ENCODE peak calls at places on chromosomes 13 and 19, in five cellular contexts. A is H9, D is psoas muscle, P is thoracic aorta, U is stomach. S is an unnamed sample.

GRCh38 chr19:6828306-6828697 is 55.8 kb downstream of the VAV1 start:
- DNase-seq in P (no peak), A (peak), U (no peak), D (no peak), S (no peak)

GRCh38 chr13:21837841-21838551 is 167.1 kb downstream of the FGF9 start:
- DNase-seq in P (no peak), D (no peak), U (no peak), A (no peak), S (no peak)

GRCh38 chr13:81726037-81726726 is 1385.3 kb upstream of the SPRY2 start:
- DNase-seq in U (no peak), D (no peak), A (no peak), P (no peak), S (no peak)

GRCh38 chr19:13102666-13103584 is at the start of gene LYL1:
- DNase-seq in P (no peak), U (peak), D (peak), A (peak), S (peak)

GRCh38 chr13:110422913-110423688 is 116.0 kb downstream of the COL4A2 start:
- DNase-seq in D (no peak), U (no peak), P (no peak), A (no peak), S (no peak)

GRCh38 chr13:109706015-109706715 is 80.2 kb downstream of the IRS2 start:
- DNase-seq in P (no peak), A (no peak), D (no peak), U (no peak), S (no peak)

GRCh38 chr19:45153339-45154063 is 7.3 kb downstream of the NKPD1 start:
- DNase-seq in P (no peak), U (peak), D (peak), A (peak), S (no peak)

GRCh38 chr13:109485136-109485794 is 301.1 kb downstream of the IRS2 start:
- DNase-seq in P (no peak), A (no peak), U (no peak), D (no peak), S (no peak)

DNA sequence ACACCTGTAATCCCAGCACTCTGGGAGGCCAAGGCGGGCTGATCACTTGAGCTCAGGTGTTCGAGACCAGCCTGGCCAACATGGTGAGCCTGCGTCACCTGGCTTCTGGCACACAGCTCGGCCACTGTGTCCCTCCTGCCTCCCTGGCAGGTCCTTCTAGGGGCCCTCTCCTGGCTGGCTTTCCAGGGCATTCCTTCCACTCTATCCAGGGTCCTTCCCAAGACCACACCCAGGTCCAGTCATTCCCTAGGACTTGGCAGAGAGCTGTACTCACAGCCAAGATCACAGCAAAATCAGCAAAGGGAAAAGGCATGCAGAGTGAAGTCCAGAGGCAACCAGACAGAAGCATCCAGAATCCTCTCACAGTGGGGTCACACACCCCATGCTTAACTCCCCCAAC is 9.7 kb upstream of the HSH2D start:
- DNase-seq in D (no peak), A (no peak), U (no peak), P (no peak), S (no peak)
- H3K27ac ChIP-seq in D (no peak), A (no peak), U (no peak), P (no peak), S (no peak)

GRCh38 chr19:48806818-48807589 is 3.8 kb downstream of the BCAT2 start:
- DNase-seq in A (peak), D (no peak), P (no peak), U (no peak), S (no peak)
- H3K27ac ChIP-seq in A (no peak), D (peak), P (no peak), U (peak), S (no peak)

DNA sequence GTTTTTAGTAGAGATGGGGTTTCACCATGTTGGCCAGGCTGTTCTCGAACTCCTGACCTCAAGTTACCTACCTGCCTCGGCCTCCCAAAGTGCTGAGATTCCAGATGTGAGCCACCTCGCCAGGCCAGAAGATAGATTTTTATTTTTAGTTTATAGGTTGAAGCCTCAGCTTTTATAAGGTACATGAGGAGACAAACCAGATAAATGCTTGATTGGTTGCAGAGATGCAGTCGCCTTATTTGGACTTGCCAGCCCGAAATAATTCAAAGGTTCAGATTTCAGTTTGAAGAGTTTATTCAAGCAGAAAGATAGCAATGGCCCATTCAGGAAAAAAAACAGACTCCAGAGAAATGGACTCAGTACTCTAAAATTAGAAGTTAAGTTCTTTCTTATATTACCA is 3.1 kb downstream of the ZNF69 start:
- DNase-seq in D (no peak), P (no peak), A (no peak), U (no peak), S (no peak)
- H3K27ac ChIP-seq in D (no peak), P (no peak), A (no peak), U (no peak), S (no peak)

GRCh38 chr13:73190477-73190876 is 131.7 kb downstream of the KLF5 start:
- DNase-seq in U (no peak), P (no peak), A (no peak), D (no peak), S (no peak)
- H3K27ac ChIP-seq in U (no peak), P (no peak), A (no peak), D (no peak), S (no peak)

DNA sequence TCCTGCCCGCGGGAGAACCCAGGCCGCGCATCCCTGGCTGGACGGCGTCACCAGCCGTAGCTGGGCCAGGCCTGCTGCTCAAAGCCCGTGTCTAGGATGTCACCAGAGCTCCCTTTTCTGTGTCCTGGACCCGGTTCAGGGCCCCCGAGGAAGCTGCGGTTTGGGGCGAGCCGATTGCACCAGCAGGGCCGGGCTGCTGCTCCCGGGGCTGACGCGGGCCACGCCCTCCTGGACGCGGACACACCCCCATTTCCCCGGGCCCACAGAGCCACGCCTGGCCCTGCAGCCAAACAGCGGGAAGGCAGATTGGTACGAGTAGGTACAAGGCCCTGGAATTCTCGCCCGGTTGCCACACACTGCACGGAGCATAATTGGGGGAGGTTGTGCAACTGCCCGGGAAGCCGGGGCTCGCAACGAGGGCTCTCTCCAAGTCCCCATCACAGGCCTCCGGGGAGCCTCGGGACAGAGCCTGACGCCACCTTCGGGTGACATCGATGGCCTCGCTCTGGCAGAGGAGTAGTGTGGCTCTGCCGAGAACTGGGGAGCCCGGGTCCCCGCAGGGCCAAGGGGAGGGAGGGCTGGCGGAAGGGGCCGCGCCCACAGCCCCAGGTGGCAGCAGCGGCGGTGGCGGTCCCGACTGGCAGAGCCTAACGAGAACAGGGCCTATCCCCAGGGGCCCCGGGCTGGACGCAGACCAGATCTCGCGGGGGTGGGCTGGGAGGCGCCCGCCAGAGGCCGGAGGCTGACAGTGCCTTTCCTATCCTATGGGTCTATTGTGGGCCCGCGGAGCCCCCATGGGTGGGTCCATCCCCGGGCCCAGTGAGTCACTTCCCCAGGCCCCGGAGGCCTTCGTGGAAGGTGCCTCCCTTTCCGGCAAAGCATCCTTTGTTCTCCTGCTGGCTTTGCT is 23.5 kb downstream of the KCTD15 start:
- DNase-seq in A (peak), D (peak), U (peak), P (no peak), S (peak)
- H3K27ac ChIP-seq in A (no peak), D (peak), U (peak), P (peak), S (peak)

GRCh38 chr19:38149597-38149996 is 74.4 kb downstream of the DPF1 start:
- DNase-seq in A (no peak), P (no peak), D (no peak), U (no peak), S (no peak)
- H3K27ac ChIP-seq in A (no peak), P (no peak), D (no peak), U (no peak), S (no peak)

GRCh38 chr13:29532821-29533220 is 62.7 kb downstream of the SLC7A1 start:
- DNase-seq in P (no peak), U (no peak), D (no peak), A (no peak), S (no peak)
- H3K27ac ChIP-seq in P (no peak), U (no peak), D (no peak), A (no peak), S (no peak)